ENCODE peak calls at places on chromosomes 2 and 18, in nine cellular contexts. T is T-helper 2 cell, O is endodermal cell, M is lung, J is putamen, Q is cardiac fibroblast, P is kidney epithelial cell, W is NAMALWA, G is aorta. Z is an unnamed sample.

GRCh38 chr2:164810843-164811242 is 30.8 kb downstream of the COBLL1 start:
- DNase-seq in T (no peak), O (no peak), M (no peak), J (no peak), Q (peak; percentile 21), P (no peak), W (no peak), G (no peak), Z (no peak)

GRCh38 chr2:197378494-197378972 is 56.3 kb downstream of the SF3B1 start:
- DNase-seq in T (peak; percentile 24), O (peak; percentile 81), M (no peak), J (peak; percentile 49), Q (peak; percentile 59), P (no peak), W (peak; percentile 71), G (no peak), Z (peak; percentile 41)

GRCh38 chr2:230956827-230957755 is 32.0 kb upstream of the GPR55 start:
- DNase-seq in T (no peak), O (peak; percentile 85), M (no peak), J (no peak), Q (peak; percentile 18), P (no peak), W (no peak), G (peak; percentile 84), Z (peak; percentile 26)

GRCh38 chr2:108412995-108413726 is 35.4 kb downstream of the SULT1C4 start:
- DNase-seq in T (no peak), O (no peak), M (no peak), J (no peak), Q (peak; percentile 77), P (peak; percentile 84), W (no peak), G (no peak), Z (no peak)

GRCh38 chr2:153163055-153163454 is 315.5 kb downstream of the RPRM start:
- DNase-seq in T (no peak), O (peak; percentile 71), M (no peak), J (no peak), Q (no peak), P (peak; percentile 16), W (peak; percentile 58), G (no peak), Z (no peak)

GRCh38 chr2:189570565-189570964 is 10.0 kb downstream of the SLC40A1 start:
- DNase-seq in T (no peak), O (no peak), M (no peak), J (no peak), Q (no peak), P (peak; percentile 47), W (no peak), G (no peak), Z (no peak)

GRCh38 chr2:130183500-130184373 is 1.7 kb downstream of the MZT2B start:
- DNase-seq in T (no peak), O (peak; percentile 60), M (no peak), J (no peak), Q (peak; percentile 51), P (no peak), W (no peak), G (no peak), Z (no peak)

GRCh38 chr18:54607213-54607934 is 16.3 kb downstream of the DYNAP start:
- DNase-seq in T (no peak), O (peak; percentile 54), M (no peak), J (no peak), Q (peak; percentile 1), P (peak; percentile 83), W (no peak), G (no peak), Z (no peak)

GRCh38 chr2:71945133-71945959 is 202.3 kb downstream of the CYP26B1 start:
- DNase-seq in T (no peak), O (peak; percentile 29), M (peak; percentile 19), J (no peak), Q (no peak), P (no peak), W (no peak), G (no peak), Z (no peak)

GRCh38 chr2:159124931-159125467 is 156.6 kb downstream of the TANC1 start:
- DNase-seq in T (no peak), O (no peak), M (peak; percentile 21), J (no peak), Q (no peak), P (no peak), W (no peak), G (no peak), Z (no peak)